ENCODE peak calls at places on chromosomes 1 and 21, in seven cellular contexts. Q, Y, D, P, I, J and O are unnamed samples.

GRCh38 chr1:192763756-192764155 is 45.1 kb upstream of the RGS2 start:
- DNase-seq in Q (no peak), Y (no peak), D (no peak), P (no peak), I (no peak), J (no peak), O (no peak)

GRCh38 chr1:88892146-88892877 is 945 bp upstream of the GTF2B start:
- DNase-seq in Q (peak; percentile 87), Y (peak; percentile 89), D (peak; percentile 95), P (peak; percentile 68), I (no peak), J (no peak), O (no peak)

GRCh38 chr1:233168384-233168783 is 127.1 kb downstream of the PCNX2 start:
- DNase-seq in Q (no peak), Y (no peak), D (no peak), P (no peak), I (no peak), J (no peak), O (no peak)

GRCh38 chr21:31557956-31558838 is 101.3 kb upstream of the SOD1 start:
- DNase-seq in Q (no peak), Y (no peak), D (no peak), P (peak; percentile 72), I (no peak), J (no peak), O (peak; percentile 33)

GRCh38 chr1:16088996-16089395 is 15.5 kb upstream of the FAM131C start:
- DNase-seq in Q (no peak), Y (no peak), D (no peak), P (no peak), I (no peak), J (no peak), O (no peak)

GRCh38 chr1:192573499-192573898 is 2.1 kb upstream of the RGS1 start:
- DNase-seq in Q (no peak), Y (no peak), D (no peak), P (no peak), I (no peak), J (no peak), O (no peak)

GRCh38 chr1:38061883-38062328 is 15.3 kb upstream of the POU3F1 start:
- DNase-seq in Q (no peak), Y (no peak), D (no peak), P (no peak), I (no peak), J (no peak), O (peak; percentile 78)

GRCh38 chr1:45802343-45803298 is 791 bp upstream of the MAST2 start:
- DNase-seq in Q (peak; percentile 86), Y (peak; percentile 57), D (peak; percentile 86), P (peak; percentile 42), I (peak; percentile 96), J (peak; percentile 96), O (peak; percentile 76)

GRCh38 chr1:180309338-180309737 is 79.3 kb downstream of the LHX4 start:
- DNase-seq in Q (no peak), Y (no peak), D (peak; percentile 66), P (no peak), I (no peak), J (peak; percentile 20), O (no peak)

GRCh38 chr1:54547601-54548388 is at the start of gene ACOT11:
- DNase-seq in Q (no peak), Y (no peak), D (no peak), P (no peak), I (peak; percentile 92), J (no peak), O (peak; percentile 34)

GRCh38 chr1:108560430-108561144 is 687 bp downstream of the EEIG2 start:
- DNase-seq in Q (no peak), Y (peak; percentile 70), D (peak; percentile 79), P (peak; percentile 81), I (peak; percentile 24), J (no peak), O (peak; percentile 50)

GRCh38 chr1:160360227-160360695 is 6.6 kb upstream of the NHLH1 start:
- DNase-seq in Q (no peak), Y (no peak), D (no peak), P (no peak), I (no peak), J (no peak), O (no peak)

GRCh38 chr1:51234721-51235425 is 1.2 kb upstream of the RNF11 start:
- DNase-seq in Q (no peak), Y (no peak), D (peak; percentile 31), P (peak; percentile 84), I (peak; percentile 93), J (no peak), O (peak; percentile 64)

GRCh38 chr1:156632355-156632754 is 9.6 kb upstream of the BCAN start:
- DNase-seq in Q (no peak), Y (no peak), D (no peak), P (no peak), I (no peak), J (no peak), O (no peak)

GRCh38 chr1:61208172-61208571 is 125.8 kb downstream of the NFIA start:
- DNase-seq in Q (no peak), Y (no peak), D (no peak), P (no peak), I (no peak), J (no peak), O (no peak)

GRCh38 chr1:61213612-61214011 is 131.3 kb downstream of the NFIA start:
- DNase-seq in Q (no peak), Y (no peak), D (no peak), P (no peak), I (no peak), J (no peak), O (no peak)

GRCh38 chr1:61207416-61207815 is 125.1 kb downstream of the NFIA start:
- DNase-seq in Q (no peak), Y (no peak), D (no peak), P (no peak), I (no peak), J (no peak), O (no peak)

GRCh38 chr1:61208815-61209214 is 126.5 kb downstream of the NFIA start:
- DNase-seq in Q (no peak), Y (no peak), D (no peak), P (no peak), I (no peak), J (no peak), O (no peak)

GRCh38 chr1:61210435-61211012 is 128.2 kb downstream of the NFIA start:
- DNase-seq in Q (no peak), Y (no peak), D (peak; percentile 18), P (peak; percentile 11), I (no peak), J (no peak), O (no peak)
- TF ChIP-seq CTCF in Q (peak; percentile 38), Y (peak; percentile 22), D (peak; percentile 21), P (peak; percentile 37), I (no peak), J (no peak), O (no peak)

GRCh38 chr1:951364-951763 is 7.7 kb downstream of the NOC2L start:
- DNase-seq in Q (no peak), Y (no peak), D (peak; percentile 46), P (no peak), I (no peak), J (no peak), O (no peak)
- TF ChIP-seq CTCF in Q (no peak), Y (peak; percentile 55), D (peak; percentile 18), P (peak; percentile 37), I (peak; percentile 5), J (peak; percentile 49), O (no peak)

DNA sequence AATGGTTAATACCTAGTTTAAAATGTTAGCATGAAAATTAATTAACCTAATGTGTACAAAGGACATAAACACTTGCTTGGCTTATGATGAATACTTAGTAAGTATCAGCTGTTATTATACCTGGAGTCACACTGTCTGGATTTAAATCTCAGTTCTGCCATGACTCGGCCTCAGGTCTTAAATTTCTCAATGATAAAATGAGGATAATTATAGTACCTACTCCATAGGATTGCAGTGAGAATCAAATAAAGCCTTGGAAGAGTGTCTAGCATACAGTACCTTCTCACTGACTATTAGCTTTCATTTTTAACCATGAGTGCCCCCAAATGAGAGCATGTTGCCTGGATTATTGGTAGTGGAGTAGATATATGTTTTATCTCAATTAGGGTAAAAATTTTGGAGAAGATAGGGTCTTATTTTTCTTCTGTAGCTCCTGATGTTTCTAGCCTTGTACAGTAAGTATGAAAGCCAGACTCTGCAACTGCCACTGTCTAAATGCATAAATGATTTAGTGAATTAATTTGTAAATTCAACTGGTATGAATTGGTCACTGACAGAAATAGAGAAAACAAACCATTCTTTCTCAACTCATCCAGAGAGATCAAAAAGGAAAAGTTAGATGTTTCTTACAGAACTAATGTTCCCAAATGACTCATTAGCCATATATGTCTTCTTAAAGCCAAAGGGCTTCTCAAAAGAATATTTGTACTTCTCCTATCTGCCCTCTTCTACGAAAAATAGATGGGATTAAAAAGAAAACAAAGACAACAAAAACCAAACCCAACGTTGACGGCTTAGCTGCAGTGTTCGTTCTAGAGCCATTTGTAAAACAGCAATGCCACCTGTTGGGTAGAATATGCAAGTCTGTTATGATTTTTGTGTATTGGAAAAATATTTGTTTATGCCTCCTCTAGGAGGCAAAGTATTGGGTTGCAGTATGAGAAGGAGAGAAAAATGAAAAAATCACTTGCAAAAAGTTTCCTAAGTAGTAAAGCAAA is 53.8 kb upstream of the MROH9 start:
- DNase-seq in Q (peak; percentile 12), Y (peak; percentile 37), D (peak; percentile 4), P (no peak), I (peak; percentile 23), J (peak; percentile 24), O (no peak)
- TF ChIP-seq CTCF in Q (peak; percentile 50), Y (peak; percentile 68), D (peak; percentile 34), P (peak; percentile 20), I (peak; percentile 71), J (peak; percentile 27), O (peak; percentile 52)

GRCh38 chr1:214270097-214270635 is 10.8 kb upstream of the SMYD2 start:
- DNase-seq in Q (no peak), Y (no peak), D (no peak), P (no peak), I (no peak), J (no peak), O (no peak)

GRCh38 chr1:214276786-214277185 is 4.2 kb upstream of the SMYD2 start:
- DNase-seq in Q (no peak), Y (no peak), D (no peak), P (no peak), I (no peak), J (no peak), O (no peak)

GRCh38 chr1:214271995-214272731 is 8.8 kb upstream of the SMYD2 start:
- DNase-seq in Q (no peak), Y (no peak), D (no peak), P (no peak), I (no peak), J (no peak), O (no peak)

GRCh38 chr1:214272964-214273533 is 7.9 kb upstream of the SMYD2 start:
- DNase-seq in Q (no peak), Y (no peak), D (no peak), P (no peak), I (no peak), J (no peak), O (no peak)

DNA sequence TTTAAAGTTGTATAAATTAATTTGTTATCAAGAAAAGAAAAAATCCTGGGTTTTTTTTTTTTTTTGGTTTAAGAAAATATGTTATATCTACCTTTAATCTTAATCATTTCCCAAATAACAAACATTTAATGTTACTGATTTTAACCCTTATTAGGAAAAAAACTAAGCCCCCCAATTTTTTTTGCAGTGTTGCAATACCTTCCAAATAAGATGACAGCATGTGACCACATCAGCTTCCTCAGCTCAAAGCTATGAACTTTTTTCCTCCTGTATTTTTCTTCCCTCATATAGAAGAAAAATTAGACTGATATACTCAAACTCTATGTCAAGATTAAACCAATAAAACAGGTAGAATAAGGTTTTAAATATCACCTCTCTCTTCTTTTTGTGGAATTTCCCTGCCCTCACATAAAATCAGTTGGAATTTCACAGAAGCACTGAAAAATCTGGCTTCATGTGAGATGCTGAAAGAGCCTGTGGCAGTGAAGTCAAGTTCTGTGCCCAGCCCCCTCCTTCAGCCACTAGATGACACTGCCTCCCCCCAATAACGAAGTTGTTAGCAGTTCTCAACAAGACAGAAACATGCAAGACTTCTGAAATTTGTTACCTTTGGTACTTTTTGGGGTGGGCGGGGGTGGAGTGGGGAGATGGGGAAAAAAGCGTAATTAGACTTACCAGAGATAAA is 9.6 kb upstream of the SMYD2 start:
- DNase-seq in Q (no peak), Y (no peak), D (no peak), P (no peak), I (no peak), J (no peak), O (no peak)
- TF ChIP-seq CTCF in Q (peak; percentile 25), Y (no peak), D (no peak), P (peak; percentile 43), I (no peak), J (no peak), O (peak; percentile 4)